ENCODE peak calls at places on chromosomes 12 and 14, in four cellular contexts. One of them, this sample, is unnamed.

GRCh38 chr12:57888407-57889157 is 42.1 kb upstream of the CTDSP2 start:
- DNase-seq in GM12878: no peak
- DNase-seq in HepG2: no peak
- DNase-seq in K562: no peak
- DNase-seq in this sample: no peak

GRCh38 chr12:125092872-125093680 is 27.8 kb downstream of the AACS start:
- DNase-seq in K562: peak
- DNase-seq in GM12878: no peak
- DNase-seq in HepG2: peak
- DNase-seq in this sample: no peak

GRCh38 chr12:40261937-40262336 is 37.1 kb downstream of the LRRK2 start:
- DNase-seq in K562: no peak
- DNase-seq in GM12878: no peak
- DNase-seq in HepG2: no peak
- DNase-seq in this sample: no peak

GRCh38 chr14:38405851-38406630 is 150.1 kb upstream of the CLEC14A start:
- DNase-seq in K562: no peak
- DNase-seq in GM12878: no peak
- DNase-seq in HepG2: no peak
- DNase-seq in this sample: peak

GRCh38 chr12:115354007-115354452 is 670.1 kb upstream of the TBX3 start:
- DNase-seq in K562: peak
- DNase-seq in HepG2: peak
- DNase-seq in GM12878: no peak
- DNase-seq in this sample: no peak

GRCh38 chr14:85195872-85196477 is 334.0 kb upstream of the FLRT2 start:
- DNase-seq in GM12878: no peak
- DNase-seq in K562: no peak
- DNase-seq in HepG2: no peak
- DNase-seq in this sample: peak

GRCh38 chr12:6267007-6267721 is 43.3 kb upstream of the PLEKHG6 start:
- DNase-seq in K562: no peak
- DNase-seq in GM12878: no peak
- DNase-seq in HepG2: no peak
- DNase-seq in this sample: no peak

GRCh38 chr14:70358631-70359030 is 852 bp downstream of the COX16 start:
- DNase-seq in K562: peak
- DNase-seq in GM12878: no peak
- DNase-seq in HepG2: no peak
- DNase-seq in this sample: no peak

GRCh38 chr14:25988536-25988935 is 609.3 kb downstream of the NOVA1 start:
- DNase-seq in HepG2: no peak
- DNase-seq in GM12878: no peak
- DNase-seq in K562: no peak
- DNase-seq in this sample: no peak

GRCh38 chr14:103770500-103770899 is 54.9 kb downstream of the ZFYVE21 start:
- DNase-seq in K562: no peak
- DNase-seq in HepG2: no peak
- DNase-seq in GM12878: no peak
- DNase-seq in this sample: no peak

GRCh38 chr14:23321572-23322547 is 603 bp downstream of the PABPN1 start:
- DNase-seq in GM12878: no peak
- DNase-seq in K562: peak
- DNase-seq in HepG2: peak
- DNase-seq in this sample: peak
- TF ChIP-seq SP1 in GM12878: no peak
- TF ChIP-seq SP1 in K562: peak
- TF ChIP-seq SP1 in HepG2: no peak
- TF ChIP-seq SP1 in this sample: no peak

DNA sequence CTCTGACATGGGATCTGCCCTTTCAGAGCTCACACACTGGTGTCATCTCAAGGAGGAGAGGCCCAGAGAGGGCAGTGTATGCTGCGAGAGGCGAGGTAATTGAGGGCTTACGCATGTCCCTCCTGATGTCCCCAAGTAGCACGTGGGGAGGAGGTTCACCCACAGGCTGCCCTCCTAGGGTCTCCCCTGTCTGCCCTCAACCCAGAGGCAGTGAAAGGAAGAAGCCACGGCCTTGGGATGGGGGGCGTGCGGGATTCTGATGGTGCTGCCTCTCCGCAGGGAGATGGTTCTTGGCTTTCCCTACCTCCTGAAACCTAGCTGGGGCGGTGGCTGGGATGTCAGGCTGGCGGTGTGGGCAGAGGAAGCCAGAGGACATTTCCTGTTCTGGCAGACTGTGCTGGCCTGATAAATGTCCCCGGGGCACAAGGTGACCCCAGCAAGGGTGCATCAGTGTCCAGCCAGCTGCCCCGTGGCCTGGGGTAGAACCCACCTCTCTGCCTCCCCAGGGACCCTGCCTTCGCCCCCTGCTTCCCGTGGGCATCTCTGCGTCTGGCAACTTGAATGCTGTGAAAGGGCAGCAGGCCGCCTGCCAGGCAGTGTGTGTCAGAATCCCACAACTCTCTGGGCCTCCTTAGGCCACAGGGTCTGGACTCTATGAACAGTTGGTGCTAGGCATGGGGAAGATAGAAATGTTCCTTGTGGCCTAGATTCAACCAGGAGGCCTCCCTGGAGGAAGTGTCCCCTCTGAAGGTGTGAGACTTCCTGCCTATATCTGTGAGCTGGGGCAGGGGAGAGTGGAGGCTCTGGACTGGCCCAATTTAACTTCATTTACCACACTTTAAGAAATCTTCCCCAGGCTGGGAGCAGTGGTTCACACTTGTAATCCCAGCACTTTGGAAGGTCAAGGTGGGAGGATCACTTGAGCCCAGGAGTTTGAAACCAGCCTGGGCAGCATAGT is 4.8 kb downstream of the SH2B3 start:
- DNase-seq in GM12878: no peak
- DNase-seq in HepG2: no peak
- DNase-seq in K562: peak
- DNase-seq in this sample: no peak
- TF ChIP-seq TARDBP in GM12878: no peak
- TF ChIP-seq TARDBP in HepG2: no peak
- TF ChIP-seq TARDBP in K562: no peak
- TF ChIP-seq TARDBP in this sample: no peak

DNA sequence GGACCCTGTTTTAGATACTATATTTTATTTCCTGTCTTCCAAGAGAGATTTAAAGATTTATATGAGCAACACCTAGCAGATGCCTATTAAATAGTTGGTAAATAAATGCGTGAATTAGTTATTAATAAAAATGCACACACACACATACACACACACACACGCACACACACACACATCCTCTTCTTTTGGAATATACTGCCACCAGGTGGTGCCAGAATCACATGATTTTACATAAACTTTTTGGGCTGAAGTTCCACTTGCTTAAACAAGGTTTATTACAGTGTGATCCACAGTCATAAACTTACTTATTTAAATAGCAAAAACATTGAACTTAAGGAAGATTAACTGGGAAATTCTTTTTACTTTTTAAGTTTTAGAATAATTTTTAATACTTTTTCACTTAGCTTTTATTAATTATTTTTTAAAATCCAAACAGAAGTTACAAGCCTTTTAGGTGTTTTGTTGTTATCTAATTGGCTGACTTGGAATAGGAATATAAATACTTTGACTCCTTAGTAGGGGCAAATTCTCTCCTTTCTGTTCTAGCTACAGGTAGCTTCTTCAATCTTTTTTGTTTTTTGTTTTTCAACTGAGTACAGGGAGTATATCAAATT is 17.5 kb downstream of the RAD51B start:
- DNase-seq in K562: peak
- DNase-seq in GM12878: peak
- DNase-seq in HepG2: peak
- DNase-seq in this sample: peak
- TF ChIP-seq SP1 in K562: no peak
- TF ChIP-seq SP1 in GM12878: no peak
- TF ChIP-seq SP1 in HepG2: no peak
- TF ChIP-seq SP1 in this sample: no peak

DNA sequence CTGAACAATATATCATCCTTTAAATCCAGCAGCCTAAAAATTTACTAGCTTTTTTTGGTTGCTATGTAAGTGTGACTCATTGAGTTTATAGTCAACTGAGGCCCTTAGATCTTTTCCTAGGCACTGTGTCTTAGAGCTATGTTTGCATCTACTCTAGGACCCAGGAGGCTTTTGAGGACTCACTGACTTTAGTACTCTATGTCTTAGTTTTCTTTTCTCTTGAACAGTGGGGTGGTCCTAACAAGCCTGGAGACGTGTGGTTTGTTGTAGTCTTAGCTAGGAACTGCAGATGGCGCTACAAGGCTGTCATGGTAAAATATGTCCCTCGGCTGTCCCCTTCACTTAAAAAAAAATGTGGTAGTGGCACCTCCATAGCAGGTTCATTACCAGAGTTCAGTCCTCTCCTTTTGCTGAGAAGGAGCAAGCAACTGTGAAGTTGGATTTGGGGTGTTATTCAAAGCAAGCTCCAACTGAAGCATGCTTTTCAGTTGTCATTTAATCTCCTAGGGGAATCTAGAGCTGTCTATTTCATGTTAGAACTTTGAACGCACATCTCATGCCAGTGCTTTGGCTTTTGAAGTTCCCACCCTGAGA is 8.6 kb upstream of the SPATS2 start:
- DNase-seq in HepG2: peak
- DNase-seq in K562: peak
- DNase-seq in GM12878: no peak
- DNase-seq in this sample: peak
- TF ChIP-seq TARDBP in HepG2: no peak
- TF ChIP-seq TARDBP in K562: no peak
- TF ChIP-seq TARDBP in GM12878: no peak
- TF ChIP-seq TARDBP in this sample: no peak

GRCh38 chr14:36519431-36520321 is at the start of gene NKX2-1:
- DNase-seq in HepG2: no peak
- DNase-seq in GM12878: no peak
- DNase-seq in K562: no peak
- DNase-seq in this sample: peak
- TF ChIP-seq SP1 in HepG2: no peak
- TF ChIP-seq SP1 in GM12878: no peak
- TF ChIP-seq SP1 in K562: no peak
- TF ChIP-seq SP1 in this sample: no peak

GRCh38 chr12:76366163-76366562 is 17.9 kb upstream of the BBS10 start:
- DNase-seq in HepG2: no peak
- DNase-seq in K562: no peak
- DNase-seq in GM12878: no peak
- DNase-seq in this sample: no peak

GRCh38 chr12:76356094-76356493 is 7.9 kb upstream of the BBS10 start:
- DNase-seq in HepG2: peak
- DNase-seq in K562: no peak
- DNase-seq in GM12878: no peak
- DNase-seq in this sample: no peak

DNA sequence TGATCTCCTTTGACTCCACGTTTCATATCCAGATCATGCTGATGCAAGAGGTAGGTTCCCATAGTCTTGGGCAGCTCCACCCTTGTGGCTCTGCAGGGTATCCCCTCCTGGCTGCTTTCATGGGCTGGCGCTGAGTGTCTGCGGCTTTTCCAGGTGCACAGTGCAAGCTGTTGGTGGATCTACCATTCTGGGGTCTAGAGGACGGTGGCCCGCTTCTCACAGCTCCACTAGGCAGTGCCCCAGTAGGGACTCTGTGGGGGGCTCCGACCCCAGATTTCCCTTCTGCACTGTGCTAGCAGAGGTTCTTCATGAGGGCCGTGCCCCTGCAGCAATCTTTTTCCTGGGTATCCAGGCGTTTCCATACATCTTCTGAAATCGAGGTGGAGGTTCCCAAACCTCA is 12.1 kb upstream of the BBS10 start:
- DNase-seq in K562: no peak
- DNase-seq in GM12878: no peak
- DNase-seq in HepG2: no peak
- DNase-seq in this sample: no peak
- TF ChIP-seq TARDBP in K562: no peak
- TF ChIP-seq TARDBP in GM12878: no peak
- TF ChIP-seq TARDBP in HepG2: no peak
- TF ChIP-seq TARDBP in this sample: no peak

GRCh38 chr14:90551733-90552464 is 155.1 kb downstream of the CALM1 start:
- DNase-seq in HepG2: no peak
- DNase-seq in GM12878: no peak
- DNase-seq in K562: no peak
- DNase-seq in this sample: no peak

GRCh38 chr14:90552465-90553297 is 155.9 kb downstream of the CALM1 start:
- DNase-seq in HepG2: no peak
- DNase-seq in GM12878: no peak
- DNase-seq in K562: no peak
- DNase-seq in this sample: no peak

GRCh38 chr14:90553298-90553920 is 156.6 kb downstream of the CALM1 start:
- DNase-seq in HepG2: no peak
- DNase-seq in GM12878: no peak
- DNase-seq in K562: no peak
- DNase-seq in this sample: no peak

GRCh38 chr14:90549794-90550591 is 153.2 kb downstream of the CALM1 start:
- DNase-seq in HepG2: no peak
- DNase-seq in K562: no peak
- DNase-seq in GM12878: no peak
- DNase-seq in this sample: no peak

DNA sequence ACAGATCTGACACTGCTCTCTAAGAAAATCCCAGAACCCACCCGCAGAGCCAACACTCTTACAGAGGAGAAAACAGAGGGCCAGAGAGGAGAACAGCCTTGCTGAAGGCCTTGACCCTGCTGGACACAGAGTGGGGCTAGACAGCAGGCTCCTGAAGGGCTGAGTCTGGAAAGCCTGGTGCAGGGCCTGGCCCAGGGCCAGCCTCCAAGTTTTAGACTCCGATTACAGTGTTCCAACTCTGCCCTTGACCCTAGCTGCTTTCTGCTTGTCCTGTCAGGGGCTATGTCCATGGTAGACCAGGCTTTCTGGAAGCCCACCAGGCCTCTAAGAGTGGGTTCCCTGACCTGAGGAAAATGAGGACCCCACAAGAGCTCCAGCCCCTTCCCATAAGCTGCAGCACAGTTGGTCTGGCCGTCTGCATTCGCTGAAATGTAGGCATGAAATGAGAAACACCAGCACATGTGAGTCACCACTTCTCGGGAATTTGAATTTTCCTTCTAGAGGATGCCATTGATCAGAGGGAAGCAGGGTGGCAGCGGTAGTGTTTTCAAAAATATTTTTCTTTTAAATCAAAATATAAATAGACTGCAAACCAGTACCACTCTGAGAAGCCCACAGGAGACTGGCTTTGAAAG is 154.4 kb downstream of the CALM1 start:
- DNase-seq in K562: no peak
- DNase-seq in GM12878: no peak
- DNase-seq in HepG2: no peak
- DNase-seq in this sample: no peak
- TF ChIP-seq SP1 in K562: no peak
- TF ChIP-seq SP1 in GM12878: no peak
- TF ChIP-seq SP1 in HepG2: no peak
- TF ChIP-seq SP1 in this sample: no peak

DNA sequence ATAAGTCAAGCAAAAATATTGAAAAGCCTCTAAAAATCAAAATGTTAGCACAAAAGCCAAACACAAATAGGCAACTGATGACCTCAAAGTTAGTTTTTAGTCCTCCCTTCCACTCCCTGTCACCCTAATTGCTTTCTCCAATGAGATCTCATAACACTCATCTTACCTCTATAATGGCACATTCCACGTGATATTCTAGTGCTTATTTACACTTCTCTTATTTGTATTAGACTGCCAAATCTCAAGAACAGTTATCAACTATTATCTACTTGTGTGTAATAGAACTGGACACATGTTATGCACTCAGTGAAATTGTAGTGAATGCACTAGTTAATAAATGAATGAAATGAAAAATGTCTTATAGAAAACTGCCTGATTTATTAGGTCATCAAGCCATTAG is 55.5 kb upstream of the AVPR1A start:
- DNase-seq in GM12878: no peak
- DNase-seq in HepG2: no peak
- DNase-seq in K562: no peak
- DNase-seq in this sample: no peak
- TF ChIP-seq TARDBP in GM12878: no peak
- TF ChIP-seq TARDBP in HepG2: no peak
- TF ChIP-seq TARDBP in K562: no peak
- TF ChIP-seq TARDBP in this sample: no peak

This sample was measured in HEK293T.